ENCODE peak calls at places on chromosome 22, in nine cellular contexts. Z is A549, V is left ventricle myocardium inferior, Y is AG10803, O is amniotic stem cell, G is HT1080, N is upper lobe of right lung, J is AG09319, X is endothelial cell. T is an unnamed sample.
A peak's percentile ranks its signal among the peaks of the same experiment; 100 is the strongest.

GRCh38 chr22:28411125-28411524 is 268.5 kb downstream of the TTC28 start:
- DNase-seq in Z (no peak), V (no peak), Y (no peak), O (no peak), G (no peak), N (no peak), J (no peak), X (no peak), T (no peak)

GRCh38 chr22:39773976-39774539 is 119.5 kb downstream of the ENTHD1 start:
- DNase-seq in Z (no peak), V (no peak), Y (no peak), O (no peak), G (no peak), N (no peak), J (no peak), X (peak; percentile 6), T (no peak)

GRCh38 chr22:46748948-46749681 is 11.1 kb upstream of the CERK start:
- DNase-seq in Z (no peak), V (no peak), Y (peak; percentile 72), O (no peak), G (peak; percentile 44), N (peak; percentile 67), J (no peak), X (peak; percentile 50), T (no peak)

GRCh38 chr22:23278883-23279675 is 98.8 kb downstream of the BCR start:
- DNase-seq in Z (peak; percentile 32), V (no peak), Y (peak; percentile 31), O (no peak), G (no peak), N (peak; percentile 84), J (no peak), X (no peak), T (no peak)

GRCh38 chr22:24827305-24827704 is 21.3 kb downstream of the SGSM1 start:
- DNase-seq in Z (no peak), V (no peak), Y (no peak), O (no peak), G (no peak), N (peak; percentile 81), J (no peak), X (no peak), T (no peak)

GRCh38 chr22:50406416-50407170 is 63.5 kb downstream of the PPP6R2 start:
- DNase-seq in Z (no peak), V (no peak), Y (no peak), O (no peak), G (no peak), N (no peak), J (no peak), X (no peak), T (no peak)

GRCh38 chr22:43293259-43293658 is 49.9 kb downstream of the SCUBE1 start:
- DNase-seq in Z (no peak), V (no peak), Y (peak; percentile 56), O (no peak), G (no peak), N (no peak), J (peak; percentile 41), X (no peak), T (no peak)

GRCh38 chr22:44449683-44450425 is 48.2 kb downstream of the RTL6 start:
- DNase-seq in Z (no peak), V (no peak), Y (no peak), O (no peak), G (no peak), N (peak; percentile 59), J (no peak), X (no peak), T (no peak)

GRCh38 chr22:38080847-38081635 is 2.9 kb downstream of the SLC16A8 start:
- DNase-seq in Z (no peak), V (peak; percentile 41), Y (peak; percentile 21), O (no peak), G (no peak), N (no peak), J (no peak), X (peak; percentile 52), T (no peak)

GRCh38 chr22:48135641-48136040 is 1373.2 kb downstream of the TBC1D22A start:
- DNase-seq in Z (no peak), V (no peak), Y (no peak), O (no peak), G (no peak), N (no peak), J (no peak), X (no peak), T (no peak)

GRCh38 chr22:37377927-37378326 is 49.4 kb downstream of the ELFN2 start:
- DNase-seq in Z (no peak), V (no peak), Y (no peak), O (no peak), G (no peak), N (no peak), J (no peak), X (no peak), T (no peak)

GRCh38 chr22:39522567-39523300 is 2.4 kb downstream of the ATF4 start:
- DNase-seq in Z (peak; percentile 32), V (no peak), Y (peak; percentile 71), O (no peak), G (peak; percentile 48), N (no peak), J (no peak), X (no peak), T (no peak)

GRCh38 chr22:47796128-47796908 is 1033.9 kb downstream of the TBC1D22A start:
- DNase-seq in Z (no peak), V (no peak), Y (no peak), O (no peak), G (no peak), N (no peak), J (no peak), X (no peak), T (no peak)

GRCh38 chr22:31345331-31346254 is 553 bp downstream of the PATZ1 start:
- DNase-seq in Z (peak; percentile 62), V (peak; percentile 88), Y (peak; percentile 78), O (peak; percentile 86), G (peak; percentile 66), N (peak; percentile 93), J (peak; percentile 58), X (peak; percentile 90), T (peak; percentile 59)

GRCh38 chr22:48307941-48308340 is 1519.7 kb downstream of the BRD1 start:
- DNase-seq in Z (no peak), V (no peak), Y (no peak), O (no peak), G (no peak), N (no peak), J (no peak), X (no peak), T (no peak)

GRCh38 chr22:46617250-46618103 is 2.7 kb upstream of the GRAMD4 start:
- DNase-seq in Z (no peak), V (no peak), Y (peak; percentile 16), O (no peak), G (no peak), N (no peak), J (no peak), X (no peak), T (no peak)

GRCh38 chr22:49214976-49215375 is 612.7 kb downstream of the BRD1 start:
- DNase-seq in Z (no peak), V (peak; percentile 6), Y (no peak), O (no peak), G (no peak), N (peak; percentile 46), J (no peak), X (no peak), T (no peak)

GRCh38 chr22:22691716-22692701 is 47.6 kb downstream of the GGTLC2 start:
- DNase-seq in Z (no peak), V (no peak), Y (peak; percentile 7), O (no peak), G (peak; percentile 24), N (no peak), J (no peak), X (no peak), T (no peak)

GRCh38 chr22:39703890-39704658 is 133.5 kb downstream of the CACNA1I start:
- DNase-seq in Z (no peak), V (peak; percentile 47), Y (no peak), O (no peak), G (no peak), N (no peak), J (no peak), X (no peak), T (no peak)

GRCh38 chr22:30253205-30253852 is 6.8 kb upstream of the LIF start:
- DNase-seq in Z (peak; percentile 62), V (peak; percentile 78), Y (no peak), O (no peak), G (no peak), N (peak; percentile 77), J (no peak), X (no peak), T (no peak)

GRCh38 chr22:19136915-19137314 is 5.8 kb downstream of the TSSK2 start:
- DNase-seq in Z (no peak), V (no peak), Y (no peak), O (no peak), G (no peak), N (no peak), J (no peak), X (no peak), T (no peak)

GRCh38 chr22:38317237-38317994 is at the start of gene CSNK1E:
- DNase-seq in Z (peak; percentile 51), V (peak; percentile 88), Y (peak; percentile 58), O (peak; percentile 52), G (peak; percentile 43), N (peak; percentile 91), J (no peak), X (peak; percentile 67), T (peak; percentile 9)

T was measured in NCI-H226.